ENCODE peak calls at places on chromosomes 5 and 9, in seven cellular contexts. J, Z, H, I, V, C and G are unnamed samples.

GRCh38 chr5:8843766-8844165 is 702.1 kb downstream of the SEMA5A start:
- DNase-seq in J (no peak), Z (peak; percentile 85), H (no peak), I (no peak), V (peak; percentile 100), C (no peak), G (no peak)

GRCh38 chr5:172701336-172702061 is 60.4 kb downstream of the NEURL1B start:
- DNase-seq in J (no peak), Z (no peak), H (no peak), I (no peak), V (no peak), C (no peak), G (no peak)

GRCh38 chr9:131485728-131486381 is 16.9 kb upstream of the POMT1 start:
- DNase-seq in J (no peak), Z (no peak), H (no peak), I (no peak), V (no peak), C (no peak), G (no peak)

GRCh38 chr9:123614503-123615258 is 258.7 kb downstream of the CRB2 start:
- DNase-seq in J (no peak), Z (no peak), H (peak; percentile 31), I (no peak), V (peak; percentile 25), C (peak; percentile 29), G (no peak)

GRCh38 chr5:173554038-173554955 is 62.2 kb downstream of the BOD1 start:
- DNase-seq in J (no peak), Z (no peak), H (no peak), I (no peak), V (no peak), C (no peak), G (no peak)

GRCh38 chr5:100641833-100642232 is 106.7 kb downstream of the FAM174A start:
- DNase-seq in J (no peak), Z (no peak), H (peak; percentile 37), I (no peak), V (no peak), C (no peak), G (no peak)

GRCh38 chr9:33619666-33620404 is 95.8 kb downstream of the ANKRD18B start:
- DNase-seq in J (no peak), Z (peak; percentile 97), H (peak; percentile 88), I (no peak), V (peak; percentile 92), C (no peak), G (no peak)

GRCh38 chr5:93163010-93163663 is 417.9 kb downstream of the NR2F1-AS1 start:
- DNase-seq in J (no peak), Z (peak; percentile 88), H (peak; percentile 34), I (no peak), V (peak; percentile 83), C (no peak), G (peak; percentile 8)

GRCh38 chr5:29122306-29122705 is 2071.2 kb upstream of the CDH6 start:
- DNase-seq in J (no peak), Z (no peak), H (no peak), I (no peak), V (no peak), C (no peak), G (no peak)

GRCh38 chr5:97062046-97062445 is 80.4 kb downstream of the LIX1 start:
- DNase-seq in J (no peak), Z (no peak), H (no peak), I (peak; percentile 42), V (no peak), C (no peak), G (no peak)

GRCh38 chr5:150473673-150474358 is 24.3 kb upstream of the RPS14 start:
- DNase-seq in J (no peak), Z (peak; percentile 44), H (peak; percentile 99), I (peak; percentile 90), V (peak; percentile 60), C (no peak), G (peak; percentile 98)

GRCh38 chr5:37816883-37817282 is 23.0 kb downstream of the GDNF start:
- DNase-seq in J (no peak), Z (peak; percentile 49), H (no peak), I (no peak), V (peak; percentile 38), C (no peak), G (no peak)

GRCh38 chr5:143554194-143554717 is 150.8 kb upstream of the NR3C1 start:
- DNase-seq in J (no peak), Z (peak; percentile 99), H (no peak), I (no peak), V (peak; percentile 85), C (no peak), G (peak; percentile 64)

GRCh38 chr9:116154976-116155699 is 1.5 kb downstream of the PAPPA start:
- DNase-seq in J (no peak), Z (peak; percentile 82), H (peak; percentile 30), I (peak; percentile 29), V (peak; percentile 91), C (peak; percentile 56), G (no peak)

GRCh38 chr9:80028501-80028900 is 456.7 kb downstream of the TLE4 start:
- DNase-seq in J (no peak), Z (no peak), H (no peak), I (no peak), V (no peak), C (no peak), G (no peak)

GRCh38 chr9:133523096-133523495 is 1.7 kb downstream of the MYMK start:
- DNase-seq in J (no peak), Z (no peak), H (no peak), I (no peak), V (no peak), C (no peak), G (no peak)

GRCh38 chr5:90809695-90810094 is 251.1 kb downstream of the ADGRV1 start:
- DNase-seq in J (no peak), Z (no peak), H (no peak), I (no peak), V (no peak), C (no peak), G (no peak)

GRCh38 chr5:170821257-170821800 is 37.8 kb downstream of the GABRP start:
- DNase-seq in J (no peak), Z (no peak), H (no peak), I (no peak), V (no peak), C (no peak), G (no peak)

GRCh38 chr5:178372091-178372695 is 139.6 kb upstream of the PHYKPL start:
- DNase-seq in J (no peak), Z (no peak), H (no peak), I (no peak), V (no peak), C (no peak), G (no peak)

GRCh38 chr9:94779693-94780290 is 53.3 kb downstream of the AOPEP start:
- DNase-seq in J (no peak), Z (no peak), H (no peak), I (no peak), V (no peak), C (no peak), G (no peak)

GRCh38 chr9:18122156-18122555 is 351.8 kb upstream of the ADAMTSL1 start:
- DNase-seq in J (no peak), Z (peak; percentile 18), H (no peak), I (no peak), V (no peak), C (no peak), G (no peak)

DNA sequence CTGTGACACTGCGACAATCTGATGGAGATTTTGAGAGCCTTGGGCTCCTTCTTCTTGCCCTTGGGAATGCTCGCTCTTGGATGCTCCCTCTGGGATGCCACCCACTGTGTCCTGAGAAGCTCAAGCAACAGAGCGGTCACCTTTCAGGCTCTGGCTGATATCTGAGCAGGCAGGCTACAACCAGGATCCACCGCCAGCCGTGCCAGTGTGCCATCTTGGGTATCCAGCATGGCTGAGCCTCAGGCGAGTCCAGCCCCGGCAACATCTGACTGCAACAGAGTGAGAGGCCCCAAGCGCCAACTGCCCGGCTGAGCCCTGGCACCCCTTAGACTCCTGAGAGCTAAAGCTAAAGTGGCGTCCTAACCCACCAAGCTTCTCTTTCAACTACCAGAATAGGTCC is 202.1 kb downstream of the IRX2 start:
- DNase-seq in J (no peak), Z (no peak), H (no peak), I (no peak), V (no peak), C (no peak), G (no peak)
- H3K23ac ChIP-seq in J (no peak overlapping the region), Z (no peak overlapping the region), H (no peak overlapping the region), I (no peak overlapping the region), V (no peak overlapping the region), C (no peak overlapping the region), G (no peak overlapping the region)

DNA sequence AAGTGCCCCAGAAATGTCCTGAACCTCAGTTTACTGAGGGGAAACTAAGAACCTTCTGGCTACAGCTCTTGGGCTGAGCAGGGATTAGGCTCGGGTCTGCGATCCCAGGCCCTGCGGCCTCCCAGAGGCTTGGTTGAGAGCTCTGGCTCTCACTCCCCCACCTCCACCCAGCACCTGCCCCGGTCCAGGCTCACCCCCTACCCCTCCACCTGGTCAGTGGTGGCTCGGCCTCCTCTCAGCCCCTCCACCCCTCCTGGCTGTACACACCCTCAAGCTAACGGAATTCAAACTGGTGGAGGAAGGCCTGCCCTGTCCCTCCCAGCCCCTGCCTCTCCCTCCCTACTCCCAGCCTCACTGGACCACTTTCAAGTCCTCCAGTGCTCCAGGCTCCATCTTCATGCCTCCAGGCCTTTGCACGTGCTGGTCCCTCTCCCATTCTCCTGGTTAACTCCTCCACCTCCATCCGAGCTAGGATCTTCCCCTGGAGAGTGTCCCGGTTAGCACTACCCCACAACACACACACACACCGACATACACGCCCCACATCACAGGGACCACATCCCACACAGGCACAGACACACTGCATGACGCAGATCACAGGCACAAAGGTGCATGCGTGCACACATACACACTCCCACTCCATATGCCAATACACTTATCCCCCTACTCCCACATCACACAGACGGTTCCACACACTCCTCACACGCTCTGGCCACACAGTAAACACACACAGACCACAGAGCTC is 130.9 kb downstream of the C9orf50 start:
- DNase-seq in J (no peak), Z (peak; percentile 45), H (no peak), I (no peak), V (peak; percentile 39), C (no peak), G (no peak)
- H3K4me2 ChIP-seq in J (no peak overlapping the region), Z (peak overlapping the region; percentile 88), H (no peak overlapping the region), I (no peak overlapping the region), V (peak overlapping the region; percentile 52), C (peak overlapping the region; percentile 84), G (peak overlapping the region; percentile 40)

DNA sequence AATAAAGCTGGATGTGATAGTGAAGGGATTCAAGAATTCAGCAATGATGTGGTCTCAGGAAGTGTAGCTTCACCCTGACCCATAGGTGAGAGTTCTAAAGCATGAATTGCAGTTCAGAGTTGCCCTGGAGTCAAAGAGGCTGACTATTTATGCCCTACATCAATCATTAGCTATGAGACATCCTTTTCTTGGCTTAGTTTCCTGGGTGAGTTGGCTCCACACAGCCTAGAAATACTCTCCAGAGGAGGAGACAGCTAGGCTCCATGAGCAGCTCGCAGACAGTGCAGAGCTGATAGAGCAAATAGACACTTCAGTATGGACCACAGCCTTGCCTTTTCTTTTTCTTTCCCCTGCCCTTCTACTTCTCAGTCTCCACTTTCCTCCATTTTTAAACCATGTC is 1651.8 kb downstream of the MAT2B start:
- DNase-seq in J (no peak), Z (no peak), H (no peak), I (no peak), V (no peak), C (no peak), G (no peak)
- H3K23ac ChIP-seq in J (no peak overlapping the region), Z (no peak overlapping the region), H (no peak overlapping the region), I (no peak overlapping the region), V (no peak overlapping the region), C (no peak overlapping the region), G (no peak overlapping the region)

DNA sequence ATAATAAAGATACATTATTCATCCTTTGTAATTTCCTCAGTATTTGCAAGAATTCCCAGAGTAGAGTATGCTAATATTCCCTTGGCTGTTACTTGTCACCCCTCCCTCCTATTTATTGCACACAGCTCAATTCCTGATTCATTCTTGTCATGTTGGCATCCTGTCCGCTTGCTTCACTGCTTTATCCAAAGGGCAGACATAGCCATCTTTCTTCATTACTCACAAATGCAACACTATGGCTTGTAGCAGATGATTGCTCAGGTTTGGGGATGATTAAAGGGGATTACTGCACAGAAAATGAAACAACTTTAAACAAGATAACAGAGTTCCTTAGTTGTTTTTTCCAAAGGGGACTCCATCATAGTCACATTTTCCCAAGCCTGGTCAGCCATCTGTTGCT is 1.2 kb upstream of the IL33 start:
- DNase-seq in J (no peak), Z (peak; percentile 17), H (no peak), I (no peak), V (no peak), C (no peak), G (no peak)
- H3K4me2 ChIP-seq in J (no peak overlapping the region), Z (no peak overlapping the region), H (no peak overlapping the region), I (no peak overlapping the region), V (no peak overlapping the region), C (no peak overlapping the region), G (no peak overlapping the region)